ENCODE peak calls at places on chromosomes 3 and 15, in eight cellular contexts. E, P, L, R, F, S, J and Q are unnamed samples.

GRCh38 chr15:76625267-76625666 is 279.9 kb downstream of the SCAPER start:
- DNase-seq in E (no peak), P (no peak), L (no peak), R (no peak), F (no peak), S (no peak), J (no peak), Q (peak)

GRCh38 chr3:15955968-15956367 is 158.2 kb upstream of the ANKRD28 start:
- DNase-seq in E (no peak), P (no peak), L (no peak), R (peak), F (no peak), S (peak), J (no peak), Q (no peak)

GRCh38 chr15:74234598-74234875 is 1.6 kb upstream of the CCDC33 start:
- DNase-seq in E (no peak), P (no peak), L (no peak), R (no peak), F (no peak), S (no peak), J (no peak), Q (no peak)

GRCh38 chr3:123028233-123028828 is 768 bp upstream of the SEMA5B start:
- DNase-seq in E (peak), P (peak), L (peak), R (peak), F (no peak), S (peak), J (peak), Q (peak)

GRCh38 chr3:155972885-155973584 is 102.6 kb downstream of the GMPS start:
- DNase-seq in E (no peak), P (no peak), L (no peak), R (no peak), F (no peak), S (no peak), J (no peak), Q (no peak)

GRCh38 chr15:74543583-74543982 is 2.6 kb downstream of the ARID3B start:
- DNase-seq in E (no peak), P (no peak), L (no peak), R (no peak), F (no peak), S (no peak), J (no peak), Q (no peak)

GRCh38 chr15:40067921-40068624 is 29.1 kb upstream of the SRP14 start:
- DNase-seq in E (no peak), P (no peak), L (no peak), R (no peak), F (no peak), S (no peak), J (no peak), Q (no peak)

GRCh38 chr3:197541756-197542539 is 13.8 kb downstream of the BDH1 start:
- DNase-seq in E (peak), P (no peak), L (peak), R (peak), F (no peak), S (peak), J (no peak), Q (no peak)

GRCh38 chr15:93052090-93052892 is 36.7 kb downstream of the RGMA start:
- DNase-seq in E (no peak), P (no peak), L (no peak), R (no peak), F (no peak), S (no peak), J (no peak), Q (no peak)

GRCh38 chr3:18501679-18502343 is 76.7 kb upstream of the SATB1 start:
- DNase-seq in E (no peak), P (no peak), L (no peak), R (no peak), F (no peak), S (peak), J (no peak), Q (no peak)

GRCh38 chr3:193314161-193314560 is 64.4 kb downstream of the ATP13A5 start:
- DNase-seq in E (no peak), P (no peak), L (no peak), R (no peak), F (no peak), S (peak), J (no peak), Q (no peak)

GRCh38 chr3:143256416-143256815 is 136.8 kb downstream of the CHST2 start:
- DNase-seq in E (no peak), P (no peak), L (no peak), R (no peak), F (no peak), S (no peak), J (no peak), Q (no peak)

GRCh38 chr3:7546219-7546618 is 685.3 kb downstream of the GRM7 start:
- DNase-seq in E (peak), P (no peak), L (no peak), R (peak), F (no peak), S (no peak), J (peak), Q (no peak)